ENCODE peak calls at places on chromosomes 12 and 14, in five cellular contexts. C, P, H, W and T are unnamed samples.

GRCh38 chr14:39873793-39874192 is 441.6 kb upstream of the FBXO33 start:
- DNase-seq in C (no peak), P (no peak), W (no peak), H (no peak), T (no peak)

GRCh38 chr14:68787235-68787727 is 5.6 kb downstream of the ZFP36L1 start:
- DNase-seq in P (peak), W (no peak), C (no peak), H (no peak), T (no peak)

GRCh38 chr12:46557539-46558373 is 185.2 kb upstream of the SLC38A2 start:
- DNase-seq in W (no peak), H (no peak), C (no peak), P (no peak), T (no peak)

GRCh38 chr12:118874698-118875548 is 106.4 kb upstream of the SRRM4 start:
- DNase-seq in P (no peak), C (no peak), H (no peak), W (no peak), T (no peak)

GRCh38 chr12:99066726-99067125 is 421.6 kb downstream of the APAF1 start:
- DNase-seq in W (no peak), P (no peak), H (no peak), C (no peak), T (no peak)

GRCh38 chr12:7374423-7375144 is 69.4 kb downstream of the CD163L1 start:
- DNase-seq in W (no peak), H (peak), P (peak), C (no peak), T (no peak)

GRCh38 chr14:77409131-77409533 is 14.2 kb downstream of the NOXRED1 start:
- DNase-seq in C (no peak), W (no peak), H (no peak), P (no peak), T (no peak)

GRCh38 chr12:54229624-54230212 is 40.9 kb upstream of the SMUG1 start:
- DNase-seq in W (no peak), H (no peak), C (no peak), P (no peak), T (no peak)

GRCh38 chr12:13005649-13006048 is 5.6 kb upstream of the HEBP1 start:
- DNase-seq in W (no peak), P (peak), C (no peak), H (no peak), T (no peak)

GRCh38 chr14:23252420-23253333 is 14.9 kb downstream of the RNF212B start:
- DNase-seq in P (no peak), H (no peak), W (no peak), C (no peak), T (no peak)

GRCh38 chr12:108753969-108754368 is 22.7 kb upstream of the CORO1C start:
- DNase-seq in H (no peak), C (no peak), W (no peak), P (no peak), T (no peak)

GRCh38 chr14:37262649-37263048 is 64.9 kb downstream of the MIPOL1 start:
- DNase-seq in W (no peak), P (no peak), C (no peak), H (no peak), T (no peak)

GRCh38 chr14:76152333-76152681 is 585 bp downstream of the GPATCH2L start:
- DNase-seq in P (peak), H (peak), C (peak), W (no peak), T (no peak)

GRCh38 chr14:91333640-91334039 is 84.0 kb downstream of the CCDC88C start:
- DNase-seq in C (no peak), H (no peak), P (no peak), W (no peak), T (no peak)

GRCh38 chr14:52918486-52918885 is 32.4 kb downstream of the FERMT2 start:
- DNase-seq in W (no peak), P (no peak), H (no peak), C (no peak), T (no peak)

GRCh38 chr12:5438671-5439200 is 6.8 kb downstream of the NTF3 start:
- DNase-seq in W (no peak), P (no peak), H (no peak), C (no peak), T (no peak)

GRCh38 chr14:100526632-100527031 is 60.6 kb downstream of the BEGAIN start:
- DNase-seq in C (no peak), W (no peak), P (no peak), H (no peak), T (no peak)

GRCh38 chr12:124388679-124389536 is 94.0 kb downstream of the RFLNA start:
- DNase-seq in C (peak), H (peak), P (peak), W (peak), T (peak)

GRCh38 chr12:51868821-51869489 is 18.9 kb upstream of the ANKRD33 start:
- DNase-seq in C (no peak), W (no peak), P (no peak), H (no peak), T (no peak)

GRCh38 chr12:19236656-19237055 is 107.1 kb downstream of the PLEKHA5 start:
- DNase-seq in C (no peak), P (no peak), W (no peak), H (no peak), T (peak)

GRCh38 chr14:59333235-59333634 is 131.9 kb downstream of the GPR135 start:
- DNase-seq in W (no peak), H (no peak), P (no peak), C (no peak), T (no peak)

GRCh38 chr14:69399750-69400149 is 1.3 kb downstream of the SLC39A9 start:
- DNase-seq in H (no peak), W (no peak), C (no peak), P (no peak), T (no peak)

GRCh38 chr14:37232907-37233481 is 35.3 kb downstream of the MIPOL1 start:
- DNase-seq in W (no peak), C (no peak), P (no peak), H (no peak), T (no peak)

GRCh38 chr12:86233126-86233525 is 23.1 kb downstream of the MGAT4C start:
- DNase-seq in W (no peak), C (no peak), H (no peak), P (no peak), T (no peak)

GRCh38 chr12:17810399-17810798 is 279.6 kb downstream of the RERGL start:
- DNase-seq in P (no peak), W (no peak), H (no peak), C (no peak), T (no peak)

GRCh38 chr12:83317641-83318040 is 630.9 kb downstream of the TMTC2 start:
- DNase-seq in W (no peak), P (no peak), H (no peak), C (no peak), T (no peak)

GRCh38 chr14:52067873-52068740 is 752 bp downstream of the NID2 start:
- DNase-seq in W (no peak), P (peak), H (no peak), C (no peak), T (no peak)

GRCh38 chr14:101711041-101711861 is 50.3 kb upstream of the PPP2R5C start:
- DNase-seq in H (no peak), W (no peak), C (no peak), P (no peak), T (no peak)

GRCh38 chr12:52926596-52927241 is 21.8 kb upstream of the KRT8 start:
- DNase-seq in C (no peak), W (no peak), H (no peak), P (no peak), T (no peak)
- H3K27ac ChIP-seq in C (no peak), W (no peak), H (no peak), P (peak), T (no peak)

DNA sequence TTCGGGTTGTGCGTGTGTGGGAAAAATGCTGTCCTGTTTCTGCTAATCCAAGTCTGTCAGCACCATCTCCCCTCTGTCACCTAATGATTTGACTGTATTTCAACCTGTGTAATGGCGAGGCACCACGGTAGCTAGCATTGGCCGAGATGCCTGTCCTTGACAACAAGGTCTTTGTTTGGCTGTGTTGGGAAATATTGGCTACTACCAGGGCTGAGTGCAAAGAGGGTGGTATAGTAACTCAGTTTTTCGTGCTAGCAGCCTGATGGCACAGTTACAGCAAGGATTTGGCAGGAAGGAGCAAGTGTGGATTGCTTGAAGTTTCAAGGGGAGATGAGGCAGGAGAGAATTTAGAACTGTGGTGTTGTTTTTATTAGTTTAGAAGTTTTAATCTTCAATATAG is 440.3 kb upstream of the RGS6 start:
- DNase-seq in C (no peak), H (no peak), P (peak), W (no peak), T (no peak)
- H3K27ac ChIP-seq in C (no peak), H (peak), P (no peak), W (no peak), T (no peak)

GRCh38 chr12:68367136-68367535 is 35.0 kb upstream of the MDM1 start:
- DNase-seq in H (no peak), C (no peak), W (no peak), P (no peak), T (no peak)
- H3K27ac ChIP-seq in H (no peak), C (no peak), W (no peak), P (no peak), T (no peak)

GRCh38 chr12:116426391-116427136 is 132.6 kb upstream of the MAP1LC3B2 start:
- DNase-seq in W (no peak), H (peak), P (peak), C (no peak), T (no peak)

GRCh38 chr12:116421785-116422538 is 137.2 kb upstream of the MAP1LC3B2 start:
- DNase-seq in C (no peak), P (no peak), W (no peak), H (no peak), T (no peak)

GRCh38 chr12:116425256-116426193 is 133.7 kb upstream of the MAP1LC3B2 start:
- DNase-seq in P (no peak), C (no peak), W (no peak), H (no peak), T (no peak)

GRCh38 chr12:116420476-116420875 is 138.7 kb upstream of the MAP1LC3B2 start:
- DNase-seq in P (no peak), W (no peak), H (no peak), C (no peak), T (no peak)

DNA sequence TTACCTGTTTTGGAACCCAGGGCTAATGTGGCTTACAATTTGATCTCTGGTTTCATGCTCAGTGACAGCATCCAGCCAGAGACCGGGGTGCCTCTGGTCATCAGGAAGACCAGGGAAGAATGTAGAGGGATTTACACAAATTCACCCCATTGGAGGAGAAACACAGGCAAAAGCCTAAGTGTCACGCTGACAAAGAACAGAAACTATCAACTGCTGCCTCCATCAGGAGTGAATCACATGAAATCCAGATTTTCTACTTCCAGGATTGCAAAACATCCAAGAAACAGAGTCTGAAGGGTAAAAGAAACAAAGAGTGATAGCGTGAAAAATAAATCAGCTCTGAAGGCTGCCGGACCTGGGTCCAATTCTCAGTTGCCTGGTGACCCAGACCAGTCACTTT is 136.1 kb upstream of the MAP1LC3B2 start:
- DNase-seq in H (no peak), C (no peak), W (no peak), P (no peak), T (no peak)
- H3K27ac ChIP-seq in H (no peak), C (no peak), W (no peak), P (no peak), T (no peak)

DNA sequence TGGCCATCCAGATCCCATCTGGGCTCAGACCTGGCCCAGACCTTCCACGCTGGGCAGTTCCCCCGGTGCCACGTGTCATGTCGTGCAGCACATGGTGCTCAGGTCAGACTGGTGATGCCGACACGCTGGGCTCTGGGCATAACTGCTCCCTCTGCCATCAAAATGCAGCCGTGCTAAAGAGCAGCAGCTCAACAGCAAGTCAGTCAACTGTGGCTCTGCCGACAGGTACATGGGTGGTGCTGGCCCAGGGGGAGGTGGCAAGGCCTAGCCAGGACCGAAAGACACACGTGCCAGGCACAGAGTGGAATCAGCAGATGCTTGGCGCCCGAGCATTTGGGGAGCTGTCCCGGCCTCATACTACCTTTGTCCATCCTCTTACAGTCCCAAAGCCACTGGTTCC is 1.6 kb downstream of the MCRS1 start:
- DNase-seq in W (no peak), C (no peak), P (no peak), H (no peak), T (no peak)
- H3K27ac ChIP-seq in W (no peak), C (no peak), P (no peak), H (no peak), T (no peak)